ENCODE peak calls at places on chromosome 17, in ten cellular contexts. Z is CD4-positive, alpha-beta T cell; X is breast epithelium; V is MM.1S; N is fibroblast of pulmonary artery; O is BJ; Q is Peyer's patch; E is omental fat pad; J is body of pancreas; Y is ascending aorta. L is an unnamed sample.

GRCh38 chr17:43943769-43944418 is 1.6 kb upstream of the PPY start:
- DNase-seq in Z (peak; percentile 70), X (peak; percentile 85), V (peak; percentile 78), N (peak; percentile 81), O (no peak), Q (peak; percentile 91), E (peak; percentile 63), J (peak; percentile 82), Y (no peak), L (peak; percentile 86)

GRCh38 chr17:1730345-1731193 is 6.1 kb downstream of the WDR81 start:
- DNase-seq in Z (no peak), X (peak; percentile 76), V (no peak), N (peak; percentile 90), O (peak; percentile 28), Q (peak; percentile 82), E (peak; percentile 76), J (peak; percentile 49), Y (no peak), L (peak; percentile 71)

GRCh38 chr17:66322764-66323163 is 20.4 kb downstream of the PRKCA start:
- DNase-seq in Z (no peak), X (no peak), V (no peak), N (no peak), O (peak; percentile 37), Q (no peak), E (no peak), J (no peak), Y (no peak), L (no peak)

GRCh38 chr17:56679148-56679766 is 85.8 kb downstream of the NOG start:
- DNase-seq in Z (no peak), X (no peak), V (peak; percentile 20), N (peak; percentile 41), O (no peak), Q (no peak), E (no peak), J (no peak), Y (no peak), L (no peak)

GRCh38 chr17:58120195-58120822 is 27.9 kb upstream of the OR4D1 start:
- DNase-seq in Z (peak; percentile 3), X (no peak), V (peak; percentile 66), N (peak; percentile 79), O (no peak), Q (no peak), E (no peak), J (peak; percentile 50), Y (no peak), L (no peak)

GRCh38 chr17:50604470-50604869 is 30.2 kb upstream of the ABCC3 start:
- DNase-seq in Z (no peak), X (no peak), V (no peak), N (peak; percentile 91), O (peak; percentile 5), Q (no peak), E (no peak), J (no peak), Y (no peak), L (no peak)

GRCh38 chr17:65389426-65389825 is 172.0 kb downstream of the AXIN2 start:
- DNase-seq in Z (no peak), X (no peak), V (no peak), N (peak; percentile 31), O (peak; percentile 7), Q (no peak), E (no peak), J (no peak), Y (no peak), L (no peak)

GRCh38 chr17:28887871-28888471 is 9.6 kb downstream of the FLOT2 start:
- DNase-seq in Z (no peak), X (no peak), V (no peak), N (no peak), O (no peak), Q (no peak), E (no peak), J (no peak), Y (no peak), L (no peak)

GRCh38 chr17:146546-146945 is 9.2 kb downstream of the SCGB1C2 start:
- DNase-seq in Z (no peak), X (peak; percentile 22), V (no peak), N (no peak), O (no peak), Q (no peak), E (no peak), J (peak; percentile 9), Y (no peak), L (no peak)

GRCh38 chr17:65027305-65027704 is 29.2 kb downstream of the GNA13 start:
- DNase-seq in Z (peak; percentile 42), X (no peak), V (no peak), N (peak; percentile 88), O (no peak), Q (no peak), E (no peak), J (no peak), Y (no peak), L (no peak)

GRCh38 chr17:77127735-77128361 is 12.9 kb upstream of the SEC14L1 start:
- DNase-seq in Z (peak; percentile 65), X (peak; percentile 65), V (no peak), N (no peak), O (no peak), Q (peak; percentile 84), E (no peak), J (no peak), Y (peak; percentile 66), L (peak; percentile 84)

GRCh38 chr17:77708936-77709335 is 249.6 kb upstream of the TNRC6C start:
- DNase-seq in Z (no peak), X (no peak), V (no peak), N (no peak), O (no peak), Q (no peak), E (no peak), J (no peak), Y (no peak), L (no peak)

GRCh38 chr17:58277107-58277506 is 3.6 kb downstream of the MPO start:
- DNase-seq in Z (no peak), X (no peak), V (peak; percentile 12), N (peak; percentile 14), O (no peak), Q (no peak), E (no peak), J (no peak), Y (no peak), L (no peak)

GRCh38 chr17:62825182-62825581 is 17.1 kb upstream of the MARCHF10 start:
- DNase-seq in Z (no peak), X (no peak), V (no peak), N (no peak), O (no peak), Q (no peak), E (no peak), J (no peak), Y (no peak), L (no peak)

GRCh38 chr17:15341385-15341849 is at the start of gene TEKT3:
- DNase-seq in Z (no peak), X (peak; percentile 89), V (no peak), N (peak; percentile 52), O (peak; percentile 5), Q (peak; percentile 90), E (peak; percentile 73), J (peak; percentile 85), Y (peak; percentile 36), L (peak; percentile 90)

GRCh38 chr17:8237175-8237574 is 10.7 kb downstream of the CTC1 start:
- DNase-seq in Z (no peak), X (peak; percentile 69), V (no peak), N (no peak), O (no peak), Q (no peak), E (no peak), J (no peak), Y (no peak), L (no peak)

GRCh38 chr17:56142781-56143180 is 10.5 kb upstream of the ANKFN1 start:
- DNase-seq in Z (no peak), X (no peak), V (no peak), N (no peak), O (no peak), Q (no peak), E (no peak), J (no peak), Y (no peak), L (no peak)

GRCh38 chr17:44878627-44879221 is 20.5 kb downstream of the EFTUD2 start:
- DNase-seq in Z (no peak), X (no peak), V (peak; percentile 53), N (peak; percentile 58), O (no peak), Q (peak; percentile 61), E (no peak), J (peak; percentile 28), Y (no peak), L (no peak)

GRCh38 chr17:4540224-4541040 is 14.8 kb downstream of the MYBBP1A start:
- DNase-seq in Z (no peak), X (no peak), V (no peak), N (no peak), O (no peak), Q (peak; percentile 69), E (no peak), J (no peak), Y (no peak), L (peak; percentile 61)

GRCh38 chr17:27552467-27552779 is 78.6 kb upstream of the LGALS9 start:
- DNase-seq in Z (no peak), X (no peak), V (no peak), N (peak; percentile 49), O (no peak), Q (no peak), E (no peak), J (no peak), Y (no peak), L (no peak)
- TF ChIP-seq CTCF in Z (no peak), X (no peak), V (no peak), N (no peak), O (no peak), Q (no peak), E (no peak), J (no peak), Y (no peak), L (no peak)

GRCh38 chr17:33562792-33563191 is 269.7 kb upstream of the ASIC2 start:
- DNase-seq in Z (no peak), X (no peak), V (no peak), N (peak; percentile 11), O (no peak), Q (no peak), E (no peak), J (no peak), Y (no peak), L (no peak)
- TF ChIP-seq CTCF in Z (no peak), X (no peak), V (no peak), N (peak; percentile 7), O (no peak), Q (no peak), E (no peak), J (no peak), Y (no peak), L (no peak)

GRCh38 chr17:61017317-61018001 is 339.8 kb downstream of the BCAS3 start:
- DNase-seq in Z (no peak), X (no peak), V (no peak), N (no peak), O (no peak), Q (no peak), E (no peak), J (no peak), Y (no peak), L (no peak)

GRCh38 chr17:61015966-61016365 is 338.3 kb downstream of the BCAS3 start:
- DNase-seq in Z (no peak), X (no peak), V (no peak), N (no peak), O (no peak), Q (no peak), E (no peak), J (no peak), Y (no peak), L (no peak)

GRCh38 chr17:61018938-61019337 is 341.3 kb downstream of the BCAS3 start:
- DNase-seq in Z (no peak), X (no peak), V (no peak), N (no peak), O (no peak), Q (no peak), E (no peak), J (no peak), Y (no peak), L (no peak)
- TF ChIP-seq CTCF in Z (no peak), X (no peak), V (no peak), N (no peak), O (no peak), Q (no peak), E (no peak), J (no peak), Y (no peak), L (no peak)

GRCh38 chr17:75270218-75270965 is 639 bp downstream of the MIF4GD start:
- DNase-seq in Z (peak; percentile 31), X (peak; percentile 63), V (peak; percentile 57), N (peak; percentile 80), O (peak; percentile 39), Q (peak; percentile 81), E (peak; percentile 46), J (peak; percentile 71), Y (no peak), L (peak; percentile 93)
- TF ChIP-seq CTCF in Z (no peak), X (peak; percentile 53), V (peak; percentile 42), N (peak; percentile 46), O (peak; percentile 66), Q (peak; percentile 3), E (no peak), J (no peak), Y (peak; percentile 23), L (no peak)